ENCODE peak calls at places on chromosomes 13 and 19, in eight cellular contexts. Q, N, U, B, L, A, P and F are unnamed samples.
A peak's percentile ranks its signal among the peaks of the same experiment; 100 is the strongest.

GRCh38 chr13:104683789-104684188 is 1617.6 kb upstream of the SLC10A2 start:
- DNase-seq in B (no peak), Q (no peak), L (no peak), A (no peak), P (no peak), U (no peak), N (peak; percentile 4), F (no peak)

GRCh38 chr19:12720851-12721655 is 2.7 kb downstream of the TNPO2 start:
- DNase-seq in Q (peak; percentile 44), P (no peak), L (no peak), B (no peak), N (no peak), A (no peak), U (no peak), F (peak; percentile 56)

GRCh38 chr19:40705362-40705651 is 11.4 kb downstream of the COQ8B start:
- DNase-seq in A (no peak), Q (no peak), B (no peak), N (no peak), U (no peak), L (no peak), P (no peak), F (no peak)

GRCh38 chr19:5354403-5354802 is 13.8 kb upstream of the PTPRS start:
- DNase-seq in U (no peak), B (no peak), N (no peak), P (no peak), A (peak; percentile 45), Q (no peak), L (no peak), F (no peak)

GRCh38 chr13:85419611-85420010 is 379.6 kb downstream of the SLITRK6 start:
- DNase-seq in U (no peak), B (no peak), P (no peak), N (no peak), A (no peak), Q (no peak), L (no peak), F (no peak)

GRCh38 chr19:46618670-46619231 is 6.1 kb downstream of the PTGIR start:
- DNase-seq in Q (no peak), L (no peak), N (no peak), P (no peak), U (no peak), B (no peak), A (peak; percentile 58), F (no peak)

GRCh38 chr13:112253631-112254030 is 122.5 kb upstream of the SPACA7 start:
- DNase-seq in P (no peak), U (no peak), N (no peak), L (no peak), A (no peak), Q (no peak), B (no peak), F (peak; percentile 32)

GRCh38 chr19:17557461-17557860 is 2.0 kb downstream of the COLGALT1 start:
- DNase-seq in N (no peak), A (no peak), Q (no peak), U (no peak), B (no peak), L (no peak), P (no peak), F (no peak)

GRCh38 chr19:49790866-49791265 is 22.2 kb downstream of the FUZ start:
- DNase-seq in L (no peak), Q (no peak), A (no peak), B (no peak), P (no peak), N (no peak), U (no peak), F (no peak)

GRCh38 chr19:38726761-38727301 is 17.4 kb downstream of the CAPN12 start:
- DNase-seq in N (no peak), P (no peak), L (no peak), Q (no peak), A (no peak), U (peak; percentile 26), B (no peak), F (no peak)

GRCh38 chr13:28574617-28575142 is 79.8 kb upstream of the FLT1 start:
- DNase-seq in U (no peak), B (no peak), N (peak; percentile 98), L (no peak), P (no peak), A (peak; percentile 42), Q (peak; percentile 65), F (no peak)